ENCODE peak calls at places on chromosomes 5 and 9, in nine cellular contexts. N is A549, X is DND-41, T is OCI-LY7, Q is sigmoid colon, D is astrocyte, R is prostate gland, H is PC-9, O is GM23338. K is an unnamed sample. For H3K4me1, the result is how much of the 10 kb centered on the place peaks cover.

GRCh38 chr5:124651663-124652513 is 94.6 kb downstream of the ZNF608 start:
- DNase-seq in X (no peak), H (peak), T (peak), D (peak), Q (peak), N (peak), R (peak), O (peak), K (no peak)

GRCh38 chr9:93470391-93470790 is 17.0 kb upstream of the FAM120AOS start:
- DNase-seq in O (no peak), H (no peak), D (no peak), X (no peak), R (no peak), T (no peak), N (no peak), Q (no peak), K (no peak)

GRCh38 chr9:116298992-116299391 is 145.4 kb downstream of the PAPPA start:
- DNase-seq in N (no peak), T (no peak), O (no peak), H (no peak), X (no peak), Q (no peak), D (no peak), R (no peak), K (no peak)

GRCh38 chr9:129838707-129839259 is 3.5 kb downstream of the USP20 start:
- DNase-seq in D (peak), R (no peak), H (peak), O (no peak), T (no peak), Q (no peak), X (no peak), N (no peak), K (no peak)

GRCh38 chr5:169874626-169875025 is 105.7 kb downstream of the INSYN2B start:
- DNase-seq in O (peak), N (no peak), R (no peak), H (no peak), T (no peak), D (no peak), X (no peak), Q (no peak), K (no peak)

GRCh38 chr5:1784197-1785050 is 15.2 kb downstream of the MRPL36 start:
- DNase-seq in Q (peak), N (no peak), X (no peak), O (no peak), H (no peak), R (no peak), T (no peak), D (no peak), K (no peak)

GRCh38 chr9:122228191-122228905 is 409 bp downstream of the LHX6 start:
- DNase-seq in R (no peak), O (peak), H (no peak), D (no peak), T (no peak), X (no peak), Q (no peak), N (no peak), K (peak)

GRCh38 chr5:173329370-173330150 is 1.3 kb upstream of the STC2 start:
- DNase-seq in H (peak), T (no peak), O (peak), N (peak), X (no peak), D (no peak), R (no peak), Q (no peak), K (no peak)

GRCh38 chr5:112228672-112229071 is 190.4 kb downstream of the EPB41L4A start:
- DNase-seq in O (peak), T (no peak), H (peak), Q (peak), R (peak), X (no peak), D (peak), N (peak), K (no peak)

GRCh38 chr5:131256507-131256823 is 7.4 kb upstream of the CDC42SE2 start:
- DNase-seq in D (no peak), Q (no peak), T (no peak), X (no peak), N (no peak), R (no peak), H (no peak), O (no peak), K (no peak)

GRCh38 chr5:81428446-81428845 is 34.5 kb upstream of the ACOT12 start:
- DNase-seq in D (no peak), R (no peak), Q (no peak), N (peak), X (no peak), T (no peak), O (no peak), H (no peak), K (no peak)

GRCh38 chr9:8800196-8800595 is 1000.6 kb upstream of the DMAC1 start:
- DNase-seq in D (no peak), Q (no peak), H (no peak), O (no peak), T (no peak), X (no peak), R (no peak), N (no peak), K (no peak)

GRCh38 chr9:12463641-12464040 is 229.5 kb upstream of the TYRP1 start:
- DNase-seq in D (no peak), Q (no peak), X (no peak), N (no peak), O (peak), H (no peak), R (no peak), T (no peak), K (no peak)

GRCh38 chr9:3238241-3238640 is 287.6 kb downstream of the RFX3 start:
- DNase-seq in Q (no peak), D (no peak), R (no peak), N (no peak), X (no peak), O (no peak), H (no peak), T (no peak), K (no peak)

GRCh38 chr9:26228273-26228672 is 550.0 kb upstream of the TUSC1 start:
- DNase-seq in H (no peak), D (no peak), R (no peak), T (no peak), Q (no peak), O (no peak), N (no peak), X (no peak), K (no peak)

GRCh38 chr5:9454012-9454481 is 91.8 kb downstream of the SEMA5A start:
- DNase-seq in X (no peak), N (no peak), Q (no peak), R (no peak), O (no peak), D (peak), T (no peak), H (no peak), K (no peak)

GRCh38 chr5:58187473-58188286 is 272.2 kb downstream of the PLK2 start:
- DNase-seq in T (no peak), H (peak), R (no peak), D (no peak), N (peak), X (no peak), Q (no peak), O (no peak), K (no peak)

GRCh38 chr5:73684691-73685090 is 58.7 kb downstream of the ARHGEF28 start:
- DNase-seq in O (no peak), X (no peak), D (no peak), H (no peak), R (no peak), T (no peak), Q (no peak), N (no peak), K (no peak)

GRCh38 chr9:132942541-132943182 is 1.8 kb downstream of the TSC1 start:
- DNase-seq in N (no peak), H (no peak), O (no peak), Q (no peak), R (no peak), T (peak), X (no peak), D (peak), K (no peak)

GRCh38 chr5:41057231-41057630 is 13.9 kb downstream of the MROH2B start:
- DNase-seq in Q (no peak), N (no peak), R (no peak), X (no peak), T (no peak), H (peak), O (no peak), D (no peak), K (no peak)

GRCh38 chr5:157464518-157465171 is 4.6 kb downstream of the NIPAL4 start:
- DNase-seq in T (no peak), Q (peak), R (peak), O (peak), D (peak), X (peak), H (peak), N (peak), K (peak)

GRCh38 chr9:121997791-121998190 is 95.3 kb downstream of the TTLL11 start:
- DNase-seq in Q (no peak), T (no peak), N (no peak), H (no peak), X (no peak), R (no peak), D (no peak), O (no peak), K (no peak)

GRCh38 chr9:95189230-95190098 is 128.0 kb downstream of the FANCC start:
- DNase-seq in O (no peak), D (peak), N (no peak), Q (peak), H (no peak), T (no peak), R (no peak), X (peak), K (peak)

GRCh38 chr5:130720355-130720754 is 444.7 kb downstream of the HINT1 start:
- DNase-seq in Q (no peak), D (peak), T (peak), X (no peak), H (no peak), O (peak), N (peak), R (no peak), K (peak)

GRCh38 chr9:89051421-89051820 is 60.2 kb downstream of the S1PR3 start:
- DNase-seq in O (peak), T (no peak), D (no peak), H (no peak), R (no peak), N (no peak), X (no peak), Q (no peak), K (no peak)

GRCh38 chr5:121175986-121176385 is 675.7 kb upstream of the FTMT start:
- DNase-seq in H (no peak), O (no peak), D (no peak), R (no peak), X (no peak), N (no peak), T (no peak), Q (no peak), K (no peak)

GRCh38 chr9:83707518-83707767 is 315 bp downstream of the UBQLN1 start:
- DNase-seq in D (peak), O (no peak), X (no peak), N (no peak), H (peak), T (no peak), R (no peak), Q (no peak), K (peak)

GRCh38 chr5:82467006-82467561 is 188.9 kb upstream of the RPS23 start:
- DNase-seq in H (no peak), R (no peak), N (no peak), T (no peak), D (no peak), X (no peak), Q (no peak), O (peak), K (no peak)

GRCh38 chr9:77946969-77947368 is 84.6 kb downstream of the GNAQ start:
- DNase-seq in O (no peak), H (no peak), R (peak), X (no peak), N (no peak), Q (no peak), D (no peak), T (no peak), K (no peak)

GRCh38 chr5:3317051-3317795 is 278.4 kb upstream of the IRX1 start:
- DNase-seq in N (no peak), X (no peak), Q (no peak), H (no peak), O (no peak), D (peak), T (no peak), R (no peak), K (no peak)

GRCh38 chr5:61477788-61478187 is 145.7 kb downstream of the ZSWIM6 start:
- DNase-seq in N (no peak), H (no peak), R (no peak), Q (no peak), D (no peak), O (no peak), T (no peak), X (no peak), K (no peak)

GRCh38 chr9:20835364-20836286 is 151.6 kb downstream of the FOCAD start:
- DNase-seq in R (no peak), Q (no peak), O (no peak), D (peak), T (no peak), H (peak), X (no peak), N (peak), K (no peak)

DNA sequence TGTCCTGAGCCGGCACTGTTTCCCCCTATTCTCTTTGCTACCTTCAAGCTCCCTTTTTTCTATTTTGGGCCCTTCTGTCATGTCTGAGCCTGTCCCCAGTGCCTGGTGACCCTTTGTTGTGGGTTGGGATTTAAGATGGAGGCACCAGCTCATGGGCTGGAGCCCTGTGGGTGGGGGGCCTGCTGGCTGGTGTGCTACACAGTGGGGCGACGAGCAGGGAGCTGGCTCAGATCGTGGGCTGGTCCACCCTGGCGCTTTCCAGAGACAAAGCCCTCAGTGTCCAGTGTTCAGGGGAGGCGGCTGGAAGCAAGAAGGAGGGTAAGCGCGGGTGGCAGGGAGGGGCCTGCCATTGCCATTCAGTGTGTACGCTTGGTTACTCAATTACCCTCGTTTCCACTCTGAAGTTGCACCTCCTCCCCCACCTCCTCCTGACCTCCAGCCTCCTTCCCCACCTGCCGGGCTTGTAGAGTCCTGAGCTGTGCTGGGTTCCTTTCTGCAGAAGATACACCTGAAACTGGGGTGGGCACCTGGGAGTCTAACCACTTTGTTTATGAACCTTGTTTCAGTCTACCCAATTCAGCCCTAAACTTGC is 49.8 kb downstream of the MVB12B start:
- DNase-seq in H (no peak), O (no peak), X (peak), Q (no peak), N (no peak), D (no peak), R (no peak), T (no peak), K (no peak)
- H3K4me3 ChIP-seq in H (no peak), O (peak), X (no peak), Q (no peak), N (no peak), D (no peak), R (no peak), T (no peak), K (no peak)

DNA sequence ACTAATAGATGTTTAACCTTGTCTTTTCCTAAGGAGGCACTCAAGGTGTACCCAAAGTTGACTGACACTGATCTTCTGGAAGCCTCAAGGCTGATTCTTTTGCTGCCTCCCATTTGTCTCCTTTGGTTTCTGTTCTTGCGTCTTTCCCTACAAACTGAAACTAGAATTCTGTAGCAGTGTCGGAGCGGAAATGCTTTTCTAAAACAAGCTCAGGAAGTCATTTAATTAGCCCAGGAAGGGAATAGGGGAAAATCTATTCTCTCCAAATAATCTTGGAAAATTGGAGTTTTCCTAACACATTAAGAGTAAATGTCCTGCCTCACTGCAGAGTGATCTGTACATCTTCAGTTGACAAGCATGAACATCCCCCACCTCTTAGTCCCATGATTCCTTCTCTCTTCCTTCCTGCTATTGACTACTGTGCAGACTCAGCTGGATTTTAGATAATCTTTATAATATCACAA is 182.7 kb downstream of the NR3C1 start:
- DNase-seq in O (no peak), H (no peak), D (no peak), R (no peak), X (no peak), Q (no peak), T (no peak), N (no peak), K (no peak)
- H3K27ac ChIP-seq in O (no peak), H (no peak), D (no peak), R (no peak), X (peak), Q (peak), T (no peak), N (no peak), K (no peak)

DNA sequence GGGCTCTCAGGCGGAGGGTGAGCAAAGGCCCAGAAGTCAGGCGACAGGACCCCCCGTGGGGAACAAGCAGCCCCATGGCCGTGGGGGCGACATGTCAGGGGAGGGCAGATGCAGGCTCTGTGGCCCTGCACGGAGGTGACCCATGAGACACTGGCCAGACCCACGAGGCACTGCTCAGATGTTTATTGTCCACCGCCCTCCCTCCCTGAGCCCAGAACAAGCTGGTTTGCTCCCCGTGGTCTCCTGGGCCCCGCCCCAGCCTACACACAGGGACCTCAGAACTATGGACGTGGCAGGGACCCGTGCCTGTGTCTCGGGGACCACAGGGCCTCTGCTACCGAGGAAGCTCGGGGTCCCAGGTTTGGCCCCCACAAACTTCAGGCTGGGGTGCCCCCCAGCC is 1.9 kb downstream of the FUT7 start:
- DNase-seq in O (no peak), H (no peak), N (no peak), X (no peak), Q (no peak), T (no peak), R (no peak), D (no peak), K (no peak)
- H3K4me1 ChIP-seq in O (under half), H (under half), N (under half), X (under half), Q (under half), T (under half), R (under half), D (under half), K (under half)

GRCh38 chr5:39200081-39200480 is 19.3 kb downstream of the FYB1 start:
- DNase-seq in H (no peak), N (no peak), D (no peak), X (peak), Q (no peak), O (no peak), R (no peak), T (no peak), K (no peak)
- H3K4me3 ChIP-seq in H (no peak), N (no peak), D (no peak), X (peak), Q (no peak), O (no peak), R (no peak), T (no peak), K (no peak)

GRCh38 chr5:153517105-153517700 is 26.7 kb downstream of the GRIA1 start:
- DNase-seq in R (no peak), N (no peak), Q (no peak), O (peak), X (no peak), T (peak), D (no peak), H (no peak), K (no peak)
- H3K27ac ChIP-seq in R (no peak), N (no peak), Q (no peak), O (peak), X (no peak), T (no peak), D (no peak), H (no peak), K (no peak)

DNA sequence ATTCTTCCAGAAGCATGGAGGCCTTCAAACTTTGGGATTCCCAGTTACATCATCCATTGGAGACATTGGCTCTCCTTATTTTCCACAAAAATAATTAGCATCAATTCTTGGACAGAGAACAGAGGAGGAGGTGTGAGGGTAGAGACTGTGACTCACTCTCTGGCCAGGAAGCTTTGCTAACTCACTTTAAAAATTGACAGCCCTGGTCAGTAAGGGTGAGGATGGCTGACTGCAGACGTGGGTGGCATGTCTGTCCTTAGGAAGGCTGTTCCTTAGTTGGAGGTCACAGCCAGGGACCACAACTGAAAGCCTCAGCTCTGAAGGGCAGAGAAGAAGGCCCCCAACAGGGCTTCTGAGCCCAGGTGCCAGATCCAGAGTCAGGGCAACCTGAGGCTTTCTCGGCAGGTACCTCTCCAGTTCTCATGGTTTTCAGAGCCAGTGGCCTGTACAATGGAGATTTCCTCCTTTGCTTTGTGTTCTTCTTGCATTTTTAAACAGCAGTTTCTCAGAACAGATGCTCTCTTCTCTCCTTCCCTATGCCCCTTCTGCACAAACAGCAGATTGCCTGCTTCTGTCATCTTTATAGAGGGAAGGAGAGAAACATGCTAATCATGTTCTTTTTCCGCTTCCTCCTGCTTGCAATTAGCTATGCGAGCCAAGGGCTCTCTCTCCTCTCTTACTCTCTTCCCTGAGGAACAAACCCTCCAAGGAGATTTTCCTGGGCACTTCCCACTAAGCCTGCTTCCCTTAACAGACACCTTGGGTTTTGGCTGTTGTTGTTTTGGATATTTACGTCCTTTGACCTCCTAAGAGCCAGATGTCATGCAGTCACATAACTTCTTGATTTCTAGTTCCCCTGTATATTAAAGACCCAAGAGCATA is 92.5 kb upstream of the ZNF366 start:
- DNase-seq in X (no peak), T (no peak), R (no peak), D (peak), O (no peak), N (peak), H (peak), Q (no peak), K (peak)
- H3K4me1 ChIP-seq in X (under half), T (under half), R (under half), D (under half), O (under half), N (under half), H (under half), Q (under half), K (half or more)

GRCh38 chr5:43482490-43483064 is 1.1 kb downstream of the TMEM267 start:
- DNase-seq in R (no peak), H (peak), X (no peak), N (no peak), Q (no peak), O (peak), D (peak), T (peak), K (peak)
- H3K4me3 ChIP-seq in R (peak), H (peak), X (peak), N (peak), Q (peak), O (peak), D (peak), T (peak), K (peak)

K was measured in SJSA1.